ENCODE peak calls at places on chromosome 2, in five cellular contexts. E, A, U, K and Z are unnamed samples.

GRCh38 chr2:201411421-201411820 is 39.8 kb downstream of the TRAK2 start:
- DNase-seq in E (no peak), A (no peak), U (no peak), K (no peak), Z (no peak)

GRCh38 chr2:207202645-207203044 is 36.9 kb upstream of the KLF7 start:
- DNase-seq in K (peak), E (no peak), U (peak), A (no peak), Z (no peak)

GRCh38 chr2:16635796-16636699 is 29.6 kb downstream of the CYRIA start:
- DNase-seq in K (no peak), A (no peak), E (no peak), U (peak), Z (no peak)

GRCh38 chr2:62224976-62225375 is 29.1 kb downstream of the B3GNT2 start:
- DNase-seq in K (no peak), A (no peak), U (no peak), E (no peak), Z (no peak)

GRCh38 chr2:46862430-46862829 is 53.2 kb downstream of the MCFD2 start:
- DNase-seq in E (no peak), A (no peak), U (no peak), K (no peak), Z (no peak)

GRCh38 chr2:199596549-199596948 is 138.8 kb upstream of the SATB2 start:
- DNase-seq in U (no peak), E (no peak), A (no peak), K (no peak), Z (no peak)

GRCh38 chr2:30024281-30024680 is 102.9 kb upstream of the ALK start:
- DNase-seq in E (no peak), K (no peak), U (no peak), A (no peak), Z (no peak)

GRCh38 chr2:168120730-168121129 is 126.7 kb downstream of the STK39 start:
- DNase-seq in U (peak), K (no peak), E (no peak), A (no peak), Z (no peak)

GRCh38 chr2:177708660-177709328 is 316.2 kb downstream of the AGPS start:
- DNase-seq in U (no peak), E (no peak), A (no peak), K (no peak), Z (no peak)

GRCh38 chr2:171134624-171135230 is 26.0 kb downstream of the TLK1 start:
- DNase-seq in K (no peak), A (no peak), E (no peak), U (no peak), Z (no peak)

GRCh38 chr2:173982918-173983317 is 17.7 kb upstream of the SP3 start:
- DNase-seq in A (peak), K (no peak), U (peak), E (no peak), Z (no peak)

GRCh38 chr2:128412181-128412871 is 93.7 kb upstream of the HS6ST1 start:
- DNase-seq in E (no peak), U (peak), K (no peak), A (no peak), Z (no peak)

GRCh38 chr2:102391530-102391929 is 31.4 kb upstream of the IL18RAP start:
- DNase-seq in K (no peak), U (no peak), A (no peak), E (peak), Z (no peak)

GRCh38 chr2:232697807-232698110 is 628 bp downstream of the GIGYF2 start:
- DNase-seq in E (no peak), K (no peak), U (no peak), A (no peak), Z (no peak)

GRCh38 chr2:220703279-220703678 is 868.8 kb downstream of the EPHA4 start:
- DNase-seq in E (no peak), A (no peak), K (no peak), U (peak), Z (no peak)

GRCh38 chr2:241935314-241935713 is 65.8 kb downstream of the RTP5 start:
- DNase-seq in A (no peak), E (no peak), U (peak), K (no peak), Z (no peak)

GRCh38 chr2:110737783-110738182 is 5.4 kb downstream of the ACOXL start:
- DNase-seq in E (no peak), K (no peak), A (no peak), U (no peak), Z (no peak)

GRCh38 chr2:54652540-54652939 is 70.9 kb upstream of the EML6 start:
- DNase-seq in K (no peak), A (no peak), E (no peak), U (no peak), Z (no peak)

GRCh38 chr2:20621366-20622295 is 29.3 kb downstream of the HS1BP3 start:
- DNase-seq in K (no peak), E (no peak), A (peak), U (no peak), Z (no peak)

GRCh38 chr2:168363382-168364092 is 92.5 kb upstream of the CERS6 start:
- DNase-seq in E (no peak), U (no peak), A (no peak), K (no peak), Z (peak)